ENCODE peak calls at places on chromosomes 13 and 19, in five cellular contexts. H, E, L, Q and D are unnamed samples.

GRCh38 chr19:49019242-49019932 is 2.5 kb upstream of the LHB start:
- DNase-seq in Q (no peak), H (peak), E (peak), L (peak), D (peak)

GRCh38 chr13:93256998-93257397 is 30.4 kb downstream of the GPC6 start:
- DNase-seq in E (no peak), Q (no peak), L (no peak), H (no peak), D (no peak)

GRCh38 chr19:33819496-33819874 is 22.8 kb downstream of the KCTD15 start:
- DNase-seq in E (no peak), Q (peak), L (no peak), H (no peak), D (no peak)

GRCh38 chr13:80235131-80235530 is 105.8 kb downstream of the SPRY2 start:
- DNase-seq in H (no peak), Q (no peak), L (no peak), E (no peak), D (no peak)

GRCh38 chr19:11096210-11096841 is 7.1 kb downstream of the LDLR start:
- DNase-seq in H (no peak), E (no peak), Q (no peak), L (no peak), D (peak)

GRCh38 chr13:25727250-25727649 is 324.6 kb downstream of the SHISA2 start:
- DNase-seq in E (no peak), H (no peak), Q (no peak), L (no peak), D (no peak)

GRCh38 chr13:51212808-51213728 is 9.1 kb upstream of the FAM124A start:
- DNase-seq in L (no peak), Q (no peak), E (no peak), H (no peak), D (no peak)

GRCh38 chr13:102402292-102402691 is 444 bp upstream of the FGF14 start:
- DNase-seq in Q (peak), L (peak), H (peak), E (peak), D (peak)

GRCh38 chr19:4647676-4648644 is 8.6 kb downstream of the TNFAIP8L1 start:
- DNase-seq in L (peak), E (peak), H (no peak), Q (no peak), D (no peak)

GRCh38 chr13:22927008-22927393 is 253.8 kb upstream of the SGCG start:
- DNase-seq in H (no peak), Q (no peak), E (no peak), L (no peak), D (no peak)

GRCh38 chr13:45781553-45782326 is 69.8 kb downstream of the SIAH3 start:
- DNase-seq in H (no peak), Q (no peak), E (no peak), L (no peak), D (no peak)

GRCh38 chr13:112690242-112690943 is 555 bp downstream of the ATP11A start:
- DNase-seq in Q (no peak), E (peak), H (no peak), L (no peak), D (peak)

GRCh38 chr19:46951236-46951986 is 68.2 kb upstream of the NPAS1 start:
- DNase-seq in E (no peak), Q (no peak), L (no peak), H (no peak), D (peak)

GRCh38 chr13:31209172-31209818 is 9.5 kb downstream of the B3GLCT start:
- DNase-seq in L (peak), Q (no peak), H (no peak), E (peak), D (peak)

GRCh38 chr19:14073232-14073924 is 792 bp downstream of the MISP3 start:
- DNase-seq in H (no peak), E (peak), Q (peak), L (peak), D (peak)

GRCh38 chr19:18399008-18399407 is 1.6 kb upstream of the LRRC25 start:
- DNase-seq in H (no peak), L (no peak), Q (no peak), E (no peak), D (peak)

GRCh38 chr13:37769078-37769477 is 100.5 kb downstream of the TRPC4 start:
- DNase-seq in Q (no peak), L (no peak), H (no peak), E (no peak), D (no peak)

GRCh38 chr13:37769545-37769944 is 100.0 kb downstream of the TRPC4 start:
- DNase-seq in L (peak), Q (no peak), H (no peak), E (no peak), D (no peak)
- H3K18ac ChIP-seq in L (no peak), Q (no peak), H (no peak), E (no peak), D (no peak)

GRCh38 chr19:43504426-43505185 is at the start of gene PHLDB3:
- DNase-seq in Q (no peak), L (peak), E (peak), H (no peak), D (peak)
- H2BK15ac ChIP-seq in Q (peak), L (no peak), E (peak), H (peak), D (no peak)

GRCh38 chr19:45607071-45608029 is 5.3 kb upstream of the GPR4 start:
- DNase-seq in L (peak), E (peak), Q (peak), H (peak), D (peak)
- H3K18ac ChIP-seq in L (no peak), E (peak), Q (peak), H (peak), D (no peak)

DNA sequence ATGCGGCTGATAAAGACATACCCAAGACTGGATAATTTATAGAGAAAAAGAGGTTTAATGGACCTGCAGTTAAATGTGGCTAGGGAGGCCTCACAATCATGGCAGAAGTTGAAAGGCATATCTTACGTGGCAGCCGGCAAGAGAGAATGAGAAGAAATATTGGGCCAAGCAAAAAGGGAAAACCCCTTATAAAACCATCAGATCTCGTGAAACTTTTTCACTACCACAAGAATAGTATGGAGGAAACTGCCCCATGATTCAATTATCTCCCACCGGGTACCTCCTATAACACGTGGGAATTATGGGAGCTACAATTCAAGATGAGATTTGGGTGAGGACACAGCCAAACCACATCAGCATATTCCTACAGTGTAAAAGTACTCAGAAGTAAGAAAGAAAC is 4.7 kb upstream of the KBTBD7 start:
- DNase-seq in E (no peak), H (no peak), L (no peak), Q (no peak), D (no peak)
- H2BK15ac ChIP-seq in E (no peak), H (no peak), L (no peak), Q (no peak), D (no peak)

DNA sequence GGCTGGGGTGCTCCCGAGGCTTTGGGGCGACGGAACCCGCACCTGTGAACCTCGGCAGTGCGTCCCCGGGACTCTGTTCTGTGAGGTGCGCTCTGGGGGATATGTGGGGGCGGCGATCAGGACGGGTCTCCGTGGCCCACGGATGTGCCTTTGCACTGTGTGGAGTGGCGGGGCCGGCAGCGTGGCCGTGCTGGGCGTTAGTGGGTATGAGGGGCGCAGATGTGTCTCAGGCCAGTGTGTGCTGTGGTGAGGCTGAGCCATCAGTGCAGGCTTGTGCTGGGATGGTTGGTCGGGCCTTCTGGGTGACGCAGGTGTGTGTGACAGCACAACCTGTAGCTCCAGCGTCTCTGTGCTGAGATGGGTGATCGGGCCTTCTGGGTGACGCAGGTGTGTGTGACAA is 16.9 kb downstream of the ZNF331 start:
- DNase-seq in E (no peak), H (no peak), L (no peak), Q (no peak), D (no peak)
- H3K18ac ChIP-seq in E (no peak), H (no peak), L (no peak), Q (no peak), D (peak)

GRCh38 chr19:3554254-3555083 is 2.9 kb downstream of the MFSD12 start:
- DNase-seq in H (no peak), E (no peak), L (no peak), Q (no peak), D (no peak)
- H2BK15ac ChIP-seq in H (no peak), E (no peak), L (no peak), Q (no peak), D (no peak)

DNA sequence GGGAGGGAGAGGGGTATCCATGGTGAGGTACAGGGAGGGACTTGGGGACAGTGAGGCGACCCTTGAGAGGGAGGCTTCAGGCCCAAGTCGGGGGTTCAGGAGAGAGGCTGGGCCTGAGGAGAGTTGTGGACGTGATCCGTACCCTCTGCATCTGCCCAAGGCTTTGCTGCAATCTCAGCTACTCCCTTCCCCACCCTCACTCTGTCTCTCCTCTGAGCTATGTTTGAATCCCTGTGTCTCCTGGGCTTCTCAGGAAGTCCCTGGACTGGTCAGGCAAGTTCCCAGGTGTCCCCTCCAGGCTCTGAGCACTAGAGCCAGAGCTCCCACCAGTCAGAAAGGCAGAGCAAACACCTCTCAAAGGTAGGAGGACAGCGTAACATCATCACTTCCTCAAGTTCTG is 1.8 kb downstream of the LIN37 start:
- DNase-seq in L (no peak), E (no peak), H (no peak), Q (no peak), D (no peak)
- H3K18ac ChIP-seq in L (no peak), E (no peak), H (no peak), Q (no peak), D (no peak)

GRCh38 chr19:6706633-6706958 is 13.9 kb downstream of the C3 start:
- DNase-seq in E (no peak), L (no peak), Q (no peak), H (no peak), D (no peak)

GRCh38 chr19:6707658-6708018 is 12.8 kb downstream of the C3 start:
- DNase-seq in H (no peak), E (no peak), Q (no peak), L (no peak), D (no peak)

GRCh38 chr19:6708346-6708745 is 12.1 kb downstream of the C3 start:
- DNase-seq in H (no peak), Q (no peak), L (no peak), E (no peak), D (no peak)

GRCh38 chr19:6707011-6707657 is 13.3 kb downstream of the C3 start:
- DNase-seq in H (no peak), E (no peak), L (no peak), Q (no peak), D (no peak)

DNA sequence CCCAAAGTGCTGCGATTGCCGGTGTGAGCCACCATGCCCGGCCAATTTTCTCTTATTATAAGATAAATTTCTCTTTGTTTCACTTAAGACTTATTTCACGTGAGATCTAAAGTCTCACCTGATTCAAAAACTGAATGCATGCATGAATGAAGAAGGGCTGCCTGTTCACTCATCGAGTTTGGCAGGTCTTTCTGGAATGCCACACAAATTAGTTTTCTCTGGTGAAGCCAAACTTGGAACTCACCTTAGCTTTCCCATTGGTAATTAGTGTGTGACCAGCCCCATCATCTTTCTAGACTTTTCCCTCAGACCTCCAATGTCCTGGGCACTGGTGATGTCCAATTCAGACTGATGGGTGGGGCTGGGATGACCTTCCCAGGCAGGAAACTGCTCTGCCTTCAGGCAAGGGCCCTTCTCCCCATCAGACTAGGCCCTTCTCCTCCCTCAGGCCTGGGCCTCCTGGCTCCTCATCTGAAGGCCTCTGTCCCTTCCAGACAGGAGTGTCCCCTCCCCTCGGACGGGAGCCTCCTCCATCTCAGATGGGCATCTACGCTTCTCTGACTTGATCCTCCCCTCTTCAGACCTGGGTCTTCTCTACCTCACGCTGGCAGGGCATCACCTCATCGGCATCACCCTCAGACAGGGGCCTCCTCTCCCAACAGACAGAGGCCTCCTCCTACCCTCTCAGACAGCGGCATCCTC is 14.4 kb downstream of the C3 start:
- DNase-seq in L (no peak), H (no peak), Q (no peak), E (no peak), D (no peak)
- H2BK15ac ChIP-seq in L (no peak), H (no peak), Q (no peak), E (no peak), D (no peak)